ENCODE peak calls at places on chromosomes 13 and 19, in nine cellular contexts. L is ovary; R is stimulated activated CD8-positive, alpha-beta memory T cell treated with anti-CD3 and anti-CD28 coated beads, Interleukin-7, amount 100 ng/mL, for 1 hour; H is heart left ventricle; T is progenitor cell of endocrine pancreas; D is AG04450; O is renal cortical epithelial cell; Q is stimulated activated CD4-positive, alpha-beta T cell treated with anti-CD3 and anti-CD28 coated beads, Interleukin-2, amount 100 ng/mL, for 24 hours; G is GM06990. Z is an unnamed sample.

GRCh38 chr19:1497578-1498235 is 6.7 kb downstream of the REEP6 start:
- DNase-seq in L (no peak), R (no peak), H (no peak), T (no peak), D (no peak), O (no peak), Q (no peak), G (no peak), Z (no peak)

GRCh38 chr19:15337202-15337601 is 4.9 kb upstream of the BRD4 start:
- DNase-seq in L (no peak), R (no peak), H (no peak), T (no peak), D (no peak), O (no peak), Q (no peak), G (no peak), Z (no peak)

GRCh38 chr13:41137241-41137640 is 4.6 kb upstream of the KBTBD6 start:
- DNase-seq in L (no peak), R (no peak), H (no peak), T (no peak), D (no peak), O (peak), Q (no peak), G (no peak), Z (peak)

GRCh38 chr13:45623516-45624090 is 8.1 kb upstream of the ERICH6B start:
- DNase-seq in L (no peak), R (no peak), H (no peak), T (no peak), D (no peak), O (peak), Q (no peak), G (no peak), Z (no peak)

GRCh38 chr13:50798923-50799322 is 44.6 kb downstream of the DLEU7 start:
- DNase-seq in L (no peak), R (no peak), H (no peak), T (no peak), D (no peak), O (peak), Q (no peak), G (no peak), Z (no peak)

GRCh38 chr13:60584976-60585375 is 188.0 kb downstream of the TDRD3 start:
- DNase-seq in L (no peak), R (no peak), H (no peak), T (no peak), D (no peak), O (peak), Q (no peak), G (no peak), Z (no peak)

GRCh38 chr13:24627864-24628418 is 52.3 kb upstream of the ATP12A start:
- DNase-seq in L (no peak), R (no peak), H (no peak), T (no peak), D (no peak), O (no peak), Q (no peak), G (no peak), Z (no peak)

GRCh38 chr13:20860844-20861243 is 41.7 kb downstream of the XPO4 start:
- DNase-seq in L (no peak), R (no peak), H (no peak), T (no peak), D (no peak), O (no peak), Q (no peak), G (no peak), Z (no peak)

GRCh38 chr13:44163108-44163507 is 210.5 kb upstream of the SERP2 start:
- DNase-seq in L (no peak), R (no peak), H (no peak), T (no peak), D (no peak), O (no peak), Q (no peak), G (no peak), Z (no peak)

GRCh38 chr19:55526216-55527196 is 10.4 kb downstream of the SBK2 start:
- DNase-seq in L (peak), R (no peak), H (peak), T (no peak), D (no peak), O (peak), Q (no peak), G (no peak), Z (no peak)

GRCh38 chr19:2542341-2543069 is 66.6 kb downstream of the GADD45B start:
- DNase-seq in L (no peak), R (no peak), H (no peak), T (no peak), D (no peak), O (no peak), Q (no peak), G (peak), Z (no peak)

GRCh38 chr13:90020536-90020935 is 1327.0 kb upstream of the MIR17HG start:
- DNase-seq in L (no peak), R (no peak), H (no peak), T (no peak), D (no peak), O (no peak), Q (no peak), G (no peak), Z (no peak)

GRCh38 chr19:45356760-45357444 is 13.5 kb downstream of the ERCC2 start:
- DNase-seq in L (no peak), R (no peak), H (no peak), T (no peak), D (no peak), O (no peak), Q (no peak), G (no peak), Z (no peak)

GRCh38 chr19:45638930-45639729 is at the start of gene EML2:
- DNase-seq in L (peak), R (peak), H (peak), T (peak), D (no peak), O (no peak), Q (peak), G (peak), Z (no peak)

GRCh38 chr19:29266001-29266400 is 53.0 kb upstream of the UQCRFS1 start:
- DNase-seq in L (no peak), R (no peak), H (no peak), T (no peak), D (no peak), O (no peak), Q (no peak), G (no peak), Z (no peak)

GRCh38 chr19:29372461-29372860 is 153.3 kb upstream of the VSTM2B start:
- DNase-seq in L (no peak), R (no peak), H (no peak), T (no peak), D (no peak), O (no peak), Q (no peak), G (no peak), Z (no peak)

Z was measured in epithelial cell of prostate.